ENCODE peak calls at places on chromosomes 11 and 22, in ten cellular contexts. H is mucosa of descending colon; Q is naive thymus-derived CD4-positive, alpha-beta T cell; Y is heart left ventricle; G is cardiac muscle cell; F is astrocyte of the spinal cord; E is tibial artery; W is K562; P is epithelial cell of esophagus; N is MG63. M is an unnamed sample.

GRCh38 chr22:20436309-20437252 is 1.0 kb downstream of the SCARF2 start:
- DNase-seq in E (no peak), G (peak; percentile 74), F (peak; percentile 50), N (peak; percentile 54), Q (no peak), H (peak; percentile 44), Y (no peak), W (peak; percentile 95), P (no peak), M (peak; percentile 86)

GRCh38 chr11:118081241-118081958 is 4.5 kb downstream of the TMPRSS4 start:
- DNase-seq in P (peak; percentile 74), Q (no peak), F (no peak), G (no peak), N (no peak), H (no peak), E (no peak), W (no peak), Y (no peak), M (no peak)

GRCh38 chr22:21754523-21755128 is 19.0 kb upstream of the YPEL1 start:
- DNase-seq in P (no peak), W (peak; percentile 100), H (no peak), Y (no peak), Q (no peak), N (no peak), E (peak; percentile 36), G (no peak), F (no peak), M (no peak)

GRCh38 chr22:28052818-28053217 is 133.8 kb upstream of the PITPNB start:
- DNase-seq in Q (no peak), P (no peak), Y (no peak), G (no peak), N (no peak), F (no peak), E (no peak), H (no peak), W (no peak), M (no peak)

GRCh38 chr11:3208272-3208671 is 10.3 kb downstream of the MRGPRG start:
- DNase-seq in G (no peak), Q (no peak), N (no peak), P (no peak), W (no peak), Y (no peak), H (peak; percentile 4), E (no peak), F (no peak), M (no peak)

GRCh38 chr22:43880743-43881055 is 11.1 kb downstream of the PNPLA5 start:
- DNase-seq in F (no peak), Y (no peak), N (no peak), H (no peak), W (no peak), Q (no peak), E (no peak), G (no peak), P (no peak), M (no peak)

GRCh38 chr11:32411937-32412615 is 23.3 kb downstream of the WT1 start:
- DNase-seq in E (no peak), F (no peak), Y (no peak), Q (no peak), P (no peak), W (no peak), N (no peak), H (no peak), G (no peak), M (no peak)

GRCh38 chr11:114482114-114482513 is 42.8 kb downstream of the REXO2 start:
- DNase-seq in P (no peak), W (no peak), Q (no peak), Y (no peak), E (no peak), N (no peak), G (no peak), F (no peak), H (no peak), M (peak; percentile 43)

GRCh38 chr22:24445481-24446290 is 18.3 kb downstream of the ADORA2A start:
- DNase-seq in W (peak; percentile 58), E (no peak), N (no peak), H (no peak), Y (no peak), G (no peak), Q (no peak), P (no peak), F (no peak), M (no peak)

GRCh38 chr11:113436672-113437252 is 38.4 kb downstream of the DRD2 start:
- DNase-seq in H (no peak), W (no peak), F (no peak), Q (no peak), G (no peak), N (no peak), Y (no peak), E (no peak), P (no peak), M (no peak)

GRCh38 chr11:110527146-110527545 is 97.4 kb downstream of the FDX1 start:
- DNase-seq in E (no peak), P (no peak), F (peak; percentile 18), N (no peak), Y (no peak), H (no peak), Q (no peak), W (no peak), G (no peak), M (no peak)

GRCh38 chr11:90556026-90556425 is 333.2 kb upstream of the CHORDC1 start:
- DNase-seq in N (no peak), P (no peak), E (no peak), G (no peak), Q (no peak), W (no peak), H (no peak), F (no peak), Y (no peak), M (no peak)

GRCh38 chr11:124583827-124584226 is 14.0 kb downstream of the OR8A1 start:
- DNase-seq in Y (no peak), N (no peak), W (no peak), F (no peak), P (no peak), G (no peak), E (no peak), H (no peak), Q (no peak), M (no peak)

GRCh38 chr22:19714320-19715252 is at the start of gene SEPTIN5:
- DNase-seq in E (no peak), N (no peak), Y (no peak), W (peak; percentile 99), P (no peak), H (no peak), F (no peak), G (peak; percentile 33), Q (no peak), M (peak; percentile 61)

GRCh38 chr11:14617241-14618027 is 26.2 kb upstream of the PDE3B start:
- DNase-seq in Y (no peak), W (no peak), N (no peak), F (no peak), P (peak; percentile 70), Q (no peak), G (no peak), E (no peak), H (no peak), M (no peak)

GRCh38 chr11:125569913-125570621 is 790 bp downstream of the EI24 start:
- DNase-seq in W (no peak), Y (no peak), F (no peak), Q (no peak), N (no peak), G (no peak), P (peak; percentile 49), E (no peak), H (no peak), M (peak; percentile 19)

GRCh38 chr11:111322534-111322933 is 24.2 kb downstream of the POU2AF3 start:
- DNase-seq in E (no peak), H (no peak), P (peak; percentile 39), F (no peak), Q (no peak), W (no peak), Y (no peak), G (no peak), N (no peak), M (no peak)

DNA sequence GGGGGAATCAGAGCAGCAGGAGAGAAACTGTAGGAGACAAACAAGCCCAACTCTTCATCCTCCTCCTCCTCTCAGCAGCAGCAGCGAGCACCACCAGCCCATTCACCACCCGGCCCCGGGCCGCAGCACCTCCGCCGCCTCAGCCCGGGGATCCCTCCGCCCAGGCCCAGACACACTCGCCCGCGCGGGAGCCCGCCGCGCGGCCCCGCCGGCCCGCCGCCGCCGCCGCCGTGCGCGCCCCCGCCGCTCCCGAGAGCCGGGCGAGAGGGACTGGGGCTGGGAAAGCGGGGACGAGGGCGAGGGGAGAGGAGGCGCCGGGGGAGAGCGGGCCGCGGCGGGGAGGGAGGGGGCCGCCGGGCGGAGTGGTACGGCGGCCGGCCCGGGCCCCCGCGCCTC is at the start of gene PHF21A:
- DNase-seq in H (peak; percentile 95), P (peak; percentile 95), W (peak; percentile 84), E (peak; percentile 87), Q (peak; percentile 89), F (peak; percentile 95), G (peak; percentile 94), Y (peak; percentile 92), N (peak; percentile 98), M (peak; percentile 96)
- H3K4me3 ChIP-seq in H (peak within 1 kb of the TSS; percentile 57), P (peak within 1 kb of the TSS; percentile 81), W (peak within 1 kb of the TSS; percentile 79), E (peak within 1 kb of the TSS; percentile 80), Q (peak within 1 kb of the TSS; percentile 79), F (peak within 1 kb of the TSS; percentile 65), G (peak within 1 kb of the TSS; percentile 92), Y (peak within 1 kb of the TSS; percentile 85), N (peak within 1 kb of the TSS; percentile 62), M (peak within 1 kb of the TSS; percentile 91)

DNA sequence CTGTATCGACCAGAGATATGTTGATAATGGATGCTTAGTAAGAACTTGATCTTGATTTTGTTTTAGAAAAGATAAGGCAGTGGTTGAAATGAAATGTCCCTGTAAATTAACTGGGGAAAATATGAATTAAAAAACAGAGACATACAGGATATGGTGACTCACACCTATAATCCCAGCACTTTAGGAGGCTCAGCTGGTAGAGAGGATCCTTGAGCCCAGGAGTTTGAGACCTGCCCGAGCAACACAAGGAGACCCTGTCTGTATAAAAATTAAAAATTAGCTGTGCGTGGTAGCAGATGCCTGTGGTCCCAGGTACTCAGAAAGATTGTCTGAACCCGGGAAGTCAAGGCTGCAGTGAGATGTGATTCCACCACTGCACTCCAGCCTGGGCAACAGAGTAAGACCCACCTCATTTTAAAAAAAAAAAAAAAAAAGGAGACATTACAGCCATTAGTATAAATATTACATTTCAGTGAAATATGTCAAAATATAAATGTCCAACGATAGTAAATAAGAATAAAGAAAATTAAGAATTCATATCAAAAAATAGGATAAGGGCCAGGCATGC is 4.6 kb downstream of the PICALM start:
- DNase-seq in H (no peak), Q (no peak), W (no peak), P (peak; percentile 68), F (no peak), G (no peak), N (peak; percentile 41), Y (no peak), E (no peak), M (peak; percentile 57)
- H3K4me3 ChIP-seq in H (no peak overlapping the region), Q (peak overlapping the region; percentile 2), W (peak overlapping the region; percentile 64), P (peak overlapping the region; percentile 18), F (peak overlapping the region; percentile 16), G (no peak overlapping the region), N (peak overlapping the region; percentile 22), Y (peak overlapping the region; percentile 93), E (peak overlapping the region; percentile 85), M (peak overlapping the region; percentile 99)

GRCh38 chr11:61866958-61867343 is 24.4 kb downstream of the FADS3 start:
- DNase-seq in Q (no peak), N (no peak), E (no peak), W (no peak), H (no peak), G (no peak), Y (no peak), F (no peak), P (no peak), M (no peak)
- H3K4me3 ChIP-seq in Q (no peak overlapping the region), N (no peak overlapping the region), E (no peak overlapping the region), W (no peak overlapping the region), H (no peak overlapping the region), G (no peak overlapping the region), Y (no peak overlapping the region), F (no peak overlapping the region), P (no peak overlapping the region), M (no peak overlapping the region)

GRCh38 chr11:68040957-68041591 is 2.2 kb downstream of the TCIRG1 start:
- DNase-seq in W (no peak), E (no peak), N (no peak), P (no peak), Y (no peak), F (no peak), G (no peak), H (no peak), Q (no peak), M (no peak)
- H3K4me3 ChIP-seq in W (peak overlapping the region; percentile 92), E (peak overlapping the region; percentile 80), N (no peak overlapping the region), P (peak overlapping the region; percentile 71), Y (peak overlapping the region; percentile 77), F (peak overlapping the region; percentile 58), G (no peak overlapping the region), H (no peak overlapping the region), Q (peak overlapping the region; percentile 84), M (peak overlapping the region; percentile 89)

M was measured in adipocyte.